ENCODE peak calls at places on chromosomes 13 and 19, in six cellular contexts. O, T, X, P, C and F are unnamed samples.

GRCh38 chr13:34964558-34964957 is 22.5 kb downstream of the NBEA start:
- DNase-seq in O (no peak), X (no peak), P (no peak), T (no peak), C (no peak), F (no peak)

GRCh38 chr19:18021121-18021755 is 13.3 kb downstream of the ARRDC2 start:
- DNase-seq in X (no peak), P (peak; percentile 91), C (peak; percentile 96), O (peak; percentile 81), T (peak; percentile 68), F (no peak)

GRCh38 chr19:24140099-24140498 is 53.1 kb downstream of the ZNF254 start:
- DNase-seq in P (no peak), C (no peak), X (no peak), O (peak; percentile 35), T (no peak), F (no peak)

GRCh38 chr13:29704648-29705047 is 109.2 kb upstream of the SLC7A1 start:
- DNase-seq in O (no peak), C (no peak), T (no peak), X (no peak), P (peak; percentile 23), F (no peak)

GRCh38 chr19:10852098-10852800 is 4.0 kb downstream of the C19orf38 start:
- DNase-seq in P (no peak), X (no peak), O (peak; percentile 90), T (no peak), C (no peak), F (no peak)

GRCh38 chr13:50916701-50917184 is 7.2 kb downstream of the RNASEH2B start:
- DNase-seq in T (peak; percentile 19), C (peak; percentile 51), P (peak; percentile 17), O (no peak), X (no peak), F (no peak)

GRCh38 chr19:3324405-3324856 is 42.0 kb upstream of the NFIC start:
- DNase-seq in T (peak; percentile 58), X (peak; percentile 69), C (peak; percentile 61), P (peak; percentile 53), O (peak; percentile 13), F (peak; percentile 70)

GRCh38 chr19:39306075-39306474 is 9.9 kb downstream of the IFNL1 start:
- DNase-seq in T (no peak), C (no peak), P (no peak), O (no peak), X (no peak), F (no peak)

GRCh38 chr13:28497143-28497876 is 2.4 kb upstream of the FLT1 start:
- DNase-seq in T (no peak), O (no peak), P (no peak), X (no peak), C (no peak), F (no peak)

GRCh38 chr19:16153582-16154336 is 10.3 kb downstream of the HSH2D start:
- DNase-seq in P (no peak), C (no peak), T (no peak), X (peak; percentile 20), O (no peak), F (no peak)

GRCh38 chr19:47156861-47157454 is 26.3 kb downstream of the SAE1 start:
- DNase-seq in C (no peak), T (no peak), X (no peak), P (no peak), O (no peak), F (no peak)

GRCh38 chr13:109271991-109272454 is 514.4 kb downstream of the IRS2 start:
- DNase-seq in P (no peak), X (no peak), C (no peak), O (peak; percentile 17), T (no peak), F (no peak)

GRCh38 chr19:17448190-17448967 is at the start of gene TMEM221:
- DNase-seq in X (peak; percentile 73), P (peak; percentile 47), T (peak; percentile 49), C (peak; percentile 69), O (no peak), F (peak; percentile 80)

GRCh38 chr13:45781553-45782326 is 69.8 kb downstream of the SIAH3 start:
- DNase-seq in P (peak; percentile 75), C (no peak), O (no peak), T (no peak), X (no peak), F (no peak)

GRCh38 chr13:112446347-112446861 is 70.2 kb downstream of the SPACA7 start:
- DNase-seq in X (no peak), C (no peak), O (no peak), T (no peak), P (no peak), F (peak; percentile 37)

GRCh38 chr19:50510700-50511068 is 307 bp downstream of the JOSD2 start:
- DNase-seq in O (peak; percentile 4), X (no peak), T (no peak), C (no peak), P (no peak), F (no peak)

GRCh38 chr13:32278456-32278855 is 36.7 kb downstream of the ZAR1L start:
- DNase-seq in C (no peak), O (no peak), P (no peak), T (no peak), X (no peak), F (no peak)

GRCh38 chr13:97284558-97284957 is 62.4 kb downstream of the MBNL2 start:
- DNase-seq in P (no peak), O (no peak), T (no peak), C (no peak), X (no peak), F (no peak)

GRCh38 chr19:40365613-40366401 is 17.3 kb downstream of the PLD3 start:
- DNase-seq in X (peak; percentile 94), C (peak; percentile 83), P (peak; percentile 58), T (peak; percentile 28), O (no peak), F (peak; percentile 96)

GRCh38 chr13:58587183-58587582 is 955.6 kb downstream of the PCDH17 start:
- DNase-seq in P (no peak), O (no peak), X (no peak), C (no peak), T (no peak), F (no peak)

GRCh38 chr13:99741979-99742378 is 229.6 kb downstream of the ZIC5 start:
- DNase-seq in X (no peak), C (no peak), O (no peak), T (no peak), P (no peak), F (no peak)

GRCh38 chr13:64206430-64207225 is 2791.0 kb upstream of the PCDH20 start:
- DNase-seq in O (no peak), C (no peak), T (no peak), X (no peak), P (no peak), F (no peak)

GRCh38 chr13:31049833-31050232 is 111.9 kb downstream of the HSPH1 start:
- DNase-seq in X (no peak), C (no peak), P (peak; percentile 23), O (no peak), T (no peak), F (no peak)

GRCh38 chr19:30666301-30666803 is 294.2 kb downstream of the ZNF536 start:
- DNase-seq in X (peak; percentile 81), C (no peak), P (no peak), O (no peak), T (no peak), F (peak; percentile 72)

GRCh38 chr13:46617382-46617781 is 64.4 kb downstream of the LRCH1 start:
- DNase-seq in O (no peak), T (no peak), P (no peak), X (no peak), C (no peak), F (no peak)

GRCh38 chr19:35090160-35090794 is 25.3 kb upstream of the FXYD3 start:
- DNase-seq in O (peak; percentile 7), T (no peak), P (no peak), C (no peak), X (peak; percentile 68), F (peak; percentile 68)

GRCh38 chr19:46821512-46822359 is 28.9 kb downstream of the AP2S1 start:
- DNase-seq in C (peak; percentile 55), T (peak; percentile 54), P (peak; percentile 40), X (no peak), O (no peak), F (no peak)

GRCh38 chr13:67355791-67356190 is 125.7 kb upstream of the PCDH9 start:
- DNase-seq in C (no peak), T (no peak), X (no peak), P (no peak), O (no peak), F (no peak)

GRCh38 chr19:9323557-9323918 is 441 bp upstream of the ZNF559 start:
- DNase-seq in T (no peak), O (peak; percentile 63), C (peak; percentile 79), P (peak; percentile 67), X (no peak), F (no peak)

GRCh38 chr13:109844396-109844795 is 58.0 kb upstream of the IRS2 start:
- DNase-seq in X (no peak), O (no peak), T (no peak), P (no peak), C (no peak), F (no peak)

GRCh38 chr13:50760751-50761150 is 82.7 kb downstream of the DLEU7 start:
- DNase-seq in X (no peak), P (no peak), C (no peak), T (no peak), O (no peak), F (no peak)

GRCh38 chr13:63206431-63206830 is 1790.8 kb upstream of the PCDH20 start:
- DNase-seq in X (no peak), O (no peak), P (no peak), T (no peak), C (no peak), F (no peak)

GRCh38 chr13:85236431-85236830 is 562.8 kb downstream of the SLITRK6 start:
- DNase-seq in P (no peak), X (no peak), O (no peak), C (no peak), T (no peak), F (no peak)

GRCh38 chr13:80666782-80667537 is 326.0 kb upstream of the SPRY2 start:
- DNase-seq in C (no peak), O (no peak), P (no peak), T (no peak), X (no peak), F (no peak)

GRCh38 chr19:3250675-3251074 is 26.2 kb downstream of the CELF5 start:
- DNase-seq in C (no peak), T (no peak), P (no peak), O (peak; percentile 6), X (peak; percentile 28), F (no peak)

GRCh38 chr19:39059302-39059701 is 24.9 kb upstream of the ACP7 start:
- DNase-seq in P (no peak), T (no peak), C (no peak), O (no peak), X (no peak), F (no peak)

GRCh38 chr19:2223959-2224358 is 12.2 kb downstream of the PLEKHJ1 start:
- DNase-seq in T (peak; percentile 67), P (no peak), C (no peak), X (no peak), O (no peak), F (no peak)